ENCODE peak calls at places on chromosome 5, in eight cellular contexts. U is choroid plexus epithelial cell; X is CD8-positive, alpha-beta T cell; S is progenitor cell of endocrine pancreas; R is NB4; A is bronchial epithelial cell; C is MM.1S; V is stomach. Z is an unnamed sample.

GRCh38 chr5:52807723-52808122 is 20.0 kb downstream of the ITGA1 start:
- DNase-seq in U (no peak), X (no peak), S (no peak), R (no peak), A (peak), C (no peak), V (no peak), Z (no peak)

GRCh38 chr5:32953694-32954093 is 242.6 kb downstream of the NPR3 start:
- DNase-seq in U (no peak), X (no peak), S (no peak), R (no peak), A (no peak), C (no peak), V (no peak), Z (no peak)

GRCh38 chr5:16934123-16934522 is 2.0 kb downstream of the MYO10 start:
- DNase-seq in U (peak), X (no peak), S (peak), R (peak), A (peak), C (no peak), V (peak), Z (peak)

GRCh38 chr5:134177197-134178171 is 734 bp upstream of the SKP1 start:
- DNase-seq in U (peak), X (no peak), S (no peak), R (no peak), A (peak), C (peak), V (peak), Z (no peak)

GRCh38 chr5:7902201-7902600 is 33.3 kb downstream of the MTRR start:
- DNase-seq in U (no peak), X (no peak), S (no peak), R (no peak), A (no peak), C (no peak), V (no peak), Z (no peak)

GRCh38 chr5:108386345-108387061 is 4.6 kb upstream of the FBXL17 start:
- DNase-seq in U (peak), X (no peak), S (no peak), R (no peak), A (no peak), C (no peak), V (no peak), Z (no peak)

GRCh38 chr5:107786424-107786823 is 115.7 kb upstream of the EFNA5 start:
- DNase-seq in U (no peak), X (no peak), S (no peak), R (no peak), A (no peak), C (no peak), V (no peak), Z (no peak)

GRCh38 chr5:10532421-10532820 is 31.4 kb upstream of the ANKRD33B start:
- DNase-seq in U (no peak), X (no peak), S (no peak), R (no peak), A (no peak), C (no peak), V (no peak), Z (no peak)

GRCh38 chr5:40551706-40552557 is 127.8 kb upstream of the PTGER4 start:
- DNase-seq in U (peak), X (no peak), S (no peak), R (no peak), A (peak), C (no peak), V (no peak), Z (no peak)

GRCh38 chr5:173623296-173623771 is 6.9 kb upstream of the BOD1 start:
- DNase-seq in U (no peak), X (no peak), S (no peak), R (no peak), A (peak), C (no peak), V (no peak), Z (no peak)

GRCh38 chr5:150590979-150591411 is 49.5 kb upstream of the SYNPO start:
- DNase-seq in U (no peak), X (no peak), S (no peak), R (no peak), A (no peak), C (no peak), V (no peak), Z (no peak)

GRCh38 chr5:943874-944620 is 51.4 kb downstream of the TRIP13 start:
- DNase-seq in U (no peak), X (no peak), S (peak), R (no peak), A (no peak), C (no peak), V (no peak), Z (peak)

GRCh38 chr5:150789943-150790611 is 11.5 kb downstream of the SMIM3 start:
- DNase-seq in U (peak), X (no peak), S (no peak), R (peak), A (peak), C (peak), V (no peak), Z (no peak)

GRCh38 chr5:88657166-88657565 is 225.8 kb downstream of the MEF2C start:
- DNase-seq in U (no peak), X (no peak), S (no peak), R (no peak), A (no peak), C (no peak), V (no peak), Z (no peak)

GRCh38 chr5:34008721-34009120 is 871 bp upstream of the AMACR start:
- DNase-seq in U (peak), X (no peak), S (no peak), R (peak), A (peak), C (peak), V (no peak), Z (no peak)

DNA sequence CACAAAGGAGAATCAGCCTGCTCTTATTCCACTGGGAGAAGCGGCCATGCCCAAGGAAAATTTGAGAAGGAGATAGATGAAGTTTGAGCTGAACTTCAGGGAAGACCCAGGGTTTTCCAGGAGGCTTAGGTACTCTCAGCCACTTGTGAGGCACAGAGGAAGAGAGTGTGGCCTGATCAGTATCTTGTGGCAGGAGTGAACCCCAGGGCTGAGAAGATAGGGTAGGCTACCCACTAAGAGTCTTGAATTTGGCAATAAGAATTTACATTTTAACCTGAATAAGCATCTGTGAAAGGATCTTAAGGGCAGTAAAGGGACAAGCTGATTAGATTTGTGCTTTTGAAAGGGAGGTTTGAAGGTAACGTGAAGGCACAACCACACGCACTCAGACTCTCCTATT is 108.4 kb upstream of the VCAN start:
- DNase-seq in U (no peak), X (no peak), S (no peak), R (no peak), A (no peak), C (no peak), V (no peak), Z (no peak)
- TF ChIP-seq CTCF in U (no peak), X (no peak), S (no peak), R (no peak), A (no peak), C (no peak), V (no peak), Z (no peak)

GRCh38 chr5:6291961-6292360 is 86.4 kb downstream of the MED10 start:
- DNase-seq in U (peak), X (no peak), S (no peak), R (peak), A (peak), C (peak), V (no peak), Z (no peak)
- TF ChIP-seq CTCF in U (peak), X (no peak), S (peak), R (peak), A (peak), C (peak), V (no peak), Z (peak)

GRCh38 chr5:141223112-141223783 is at the start of gene PCDHB14:
- DNase-seq in U (peak), X (no peak), S (no peak), R (peak), A (peak), C (peak), V (no peak), Z (no peak)
- TF ChIP-seq CTCF in U (no peak), X (no peak), S (peak), R (no peak), A (no peak), C (peak), V (no peak), Z (peak)

GRCh38 chr5:142499591-142500384 is 175.0 kb upstream of the SPRY4 start:
- DNase-seq in U (no peak), X (no peak), S (no peak), R (no peak), A (no peak), C (no peak), V (no peak), Z (no peak)

GRCh38 chr5:142500506-142500905 is 175.7 kb upstream of the SPRY4 start:
- DNase-seq in U (no peak), X (no peak), S (no peak), R (no peak), A (no peak), C (no peak), V (no peak), Z (no peak)

GRCh38 chr5:142506046-142506445 is 179.8 kb downstream of the FGF1 start:
- DNase-seq in U (no peak), X (no peak), S (no peak), R (no peak), A (peak), C (no peak), V (no peak), Z (no peak)

GRCh38 chr5:142506756-142507155 is 179.1 kb downstream of the FGF1 start:
- DNase-seq in U (no peak), X (no peak), S (no peak), R (no peak), A (peak), C (no peak), V (no peak), Z (no peak)

DNA sequence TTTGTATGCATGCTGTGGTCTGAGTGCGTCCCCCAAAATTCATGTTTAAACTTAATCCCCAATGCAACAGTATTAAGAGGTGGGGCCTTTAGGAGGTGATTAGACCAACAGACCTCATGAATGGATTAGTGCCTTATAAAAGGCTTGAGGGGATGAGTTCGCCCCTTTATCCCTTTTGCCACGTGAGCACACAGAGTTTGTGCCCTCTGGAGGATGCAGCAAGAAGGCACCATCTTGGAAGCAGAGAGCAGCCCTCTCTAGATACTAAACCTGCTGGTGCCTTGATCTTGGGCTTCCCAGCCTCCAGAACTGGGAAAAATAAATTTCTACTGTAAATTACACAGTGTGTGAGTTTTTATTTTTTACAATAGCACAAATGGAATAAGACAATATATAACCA is 177.1 kb upstream of the SPRY4 start:
- DNase-seq in U (no peak), X (no peak), S (no peak), R (no peak), A (no peak), C (no peak), V (no peak), Z (no peak)
- TF ChIP-seq CTCF in U (peak), X (no peak), S (no peak), R (no peak), A (no peak), C (no peak), V (no peak), Z (no peak)